ENCODE peak calls at places on chromosomes 3 and 15, in eight cellular contexts. A is coronary artery; H is ovary; N is tibial artery; F is fibroblast of lung; C is spleen; Z is substantia nigra; B is CD4-positive, alpha-beta T cell. R is an unnamed sample.

GRCh38 chr3:172217877-172218276 is 178.5 kb downstream of the FNDC3B start:
- DNase-seq in B (no peak), C (no peak), Z (no peak), A (no peak), H (no peak), F (peak), N (no peak), R (no peak)

GRCh38 chr3:185685231-185686035 is 99.3 kb downstream of the SENP2 start:
- DNase-seq in N (no peak), B (no peak), C (no peak), A (no peak), Z (no peak), H (no peak), F (peak), R (no peak)

GRCh38 chr3:188266581-188267274 is 112.8 kb downstream of the LPP start:
- DNase-seq in A (peak), N (peak), C (no peak), F (peak), B (no peak), H (peak), Z (no peak), R (no peak)

GRCh38 chr3:177705976-177706866 is 508.9 kb upstream of the TBL1XR1 start:
- DNase-seq in B (no peak), Z (no peak), C (no peak), H (peak), F (peak), A (no peak), N (no peak), R (no peak)

GRCh38 chr3:151548206-151548605 is 87.3 kb upstream of the IGSF10 start:
- DNase-seq in A (no peak), H (no peak), Z (no peak), N (no peak), C (no peak), F (no peak), B (no peak), R (no peak)

GRCh38 chr15:78366342-78366741 is 26.2 kb downstream of the CRABP1 start:
- DNase-seq in N (peak), A (no peak), C (no peak), B (no peak), H (no peak), F (no peak), Z (no peak), R (no peak)

GRCh38 chr15:45918839-45919238 is 284.0 kb downstream of the SQOR start:
- DNase-seq in C (no peak), A (no peak), F (no peak), N (no peak), Z (no peak), H (no peak), B (no peak), R (no peak)

GRCh38 chr3:172701758-172702157 is 9.1 kb downstream of the NCEH1 start:
- DNase-seq in C (no peak), N (no peak), B (no peak), A (no peak), Z (no peak), F (no peak), H (no peak), R (no peak)

GRCh38 chr3:128922804-128923459 is 43.5 kb downstream of the ACAD9 start:
- DNase-seq in C (no peak), B (peak), A (no peak), F (no peak), Z (no peak), N (peak), H (no peak), R (peak)

GRCh38 chr3:187669675-187670504 is at the start of gene SST:
- DNase-seq in C (no peak), H (peak), A (no peak), N (no peak), Z (no peak), F (peak), B (no peak), R (no peak)

GRCh38 chr3:55723653-55724406 is 236.7 kb upstream of the WNT5A start:
- DNase-seq in N (no peak), Z (no peak), A (no peak), H (no peak), C (no peak), F (no peak), B (no peak), R (no peak)

GRCh38 chr3:11235385-11235784 is 36.8 kb upstream of the ATG7 start:
- DNase-seq in F (no peak), B (no peak), A (no peak), C (no peak), N (no peak), H (no peak), Z (no peak), R (no peak)

GRCh38 chr3:88131695-88132094 is 18.1 kb upstream of the C3orf38 start:
- DNase-seq in H (no peak), N (no peak), Z (no peak), F (no peak), C (no peak), B (no peak), A (no peak), R (no peak)

DNA sequence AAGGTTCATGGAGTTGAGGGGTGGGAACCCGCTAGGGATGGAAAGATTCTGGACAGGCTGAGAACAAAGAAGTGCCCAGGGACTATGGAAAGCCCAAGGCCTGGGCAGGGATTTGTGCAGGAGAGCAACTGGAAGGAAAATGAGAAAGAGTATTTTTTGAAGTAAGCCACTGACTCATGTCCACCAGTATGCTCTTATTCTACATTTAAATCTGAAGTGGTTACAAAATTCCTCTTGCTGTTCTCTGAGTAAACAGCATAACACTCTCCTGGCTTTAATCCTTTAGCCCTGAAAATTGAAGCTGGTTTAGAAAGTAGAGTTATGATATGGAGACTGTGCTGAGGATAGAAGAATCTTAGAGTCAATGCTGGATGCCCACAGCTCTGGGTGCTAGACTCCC is 165.2 kb downstream of the ISL2 start:
- DNase-seq in A (no peak), N (no peak), F (no peak), Z (no peak), C (no peak), B (no peak), H (no peak), R (no peak)
- H3K27ac ChIP-seq in A (no peak), N (no peak), F (no peak), Z (no peak), C (no peak), B (no peak), H (no peak), R (no peak)

DNA sequence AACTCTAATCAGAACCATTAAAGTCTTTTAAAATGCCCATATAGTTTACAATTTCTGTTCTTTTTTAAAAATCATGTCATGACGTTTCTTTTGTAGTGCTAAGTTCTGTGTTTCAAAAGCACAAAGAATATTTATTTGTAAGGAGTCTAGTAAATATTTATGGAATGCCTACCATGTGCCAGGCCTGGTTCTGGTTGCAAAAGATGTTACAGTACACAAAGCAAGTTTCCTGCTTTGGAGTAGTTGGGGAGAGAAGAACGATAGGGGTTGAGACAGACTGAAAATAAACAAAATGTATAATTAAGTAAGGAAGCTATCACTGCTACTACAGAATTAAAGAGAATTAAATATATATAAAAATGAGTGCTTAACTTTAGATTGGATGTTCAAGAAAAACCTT is 86.8 kb upstream of the CMSS1 start:
- DNase-seq in Z (no peak), H (no peak), N (no peak), B (no peak), A (no peak), F (no peak), C (no peak), R (no peak)
- H3K27ac ChIP-seq in Z (no peak), H (no peak), N (no peak), B (no peak), A (no peak), F (no peak), C (no peak), R (no peak)

GRCh38 chr3:40396406-40396805 is 9.4 kb downstream of the ENTPD3 start:
- DNase-seq in A (no peak), C (no peak), H (no peak), N (no peak), B (no peak), Z (no peak), F (no peak), R (no peak)

GRCh38 chr3:40397912-40398311 is 10.9 kb downstream of the ENTPD3 start:
- DNase-seq in H (no peak), A (no peak), C (no peak), Z (no peak), N (no peak), F (no peak), B (no peak), R (no peak)

GRCh38 chr3:40397129-40397528 is 10.1 kb downstream of the ENTPD3 start:
- DNase-seq in H (no peak), B (no peak), A (no peak), F (no peak), C (no peak), Z (no peak), N (no peak), R (no peak)

GRCh38 chr3:40398346-40398745 is 11.4 kb downstream of the ENTPD3 start:
- DNase-seq in Z (no peak), N (no peak), A (no peak), B (no peak), H (no peak), F (no peak), C (no peak), R (no peak)
- H3K27ac ChIP-seq in Z (no peak), N (no peak), A (no peak), B (no peak), H (no peak), F (no peak), C (no peak), R (no peak)

GRCh38 chr3:81744366-81744765 is 17.1 kb downstream of the GBE1 start:
- DNase-seq in B (no peak), Z (no peak), C (no peak), F (peak), H (no peak), A (no peak), N (no peak), R (no peak)

GRCh38 chr3:81742581-81742980 is 18.9 kb downstream of the GBE1 start:
- DNase-seq in A (no peak), H (no peak), C (no peak), N (no peak), F (no peak), Z (no peak), B (no peak), R (no peak)

GRCh38 chr3:81740731-81741130 is 20.7 kb downstream of the GBE1 start:
- DNase-seq in C (no peak), H (no peak), N (no peak), A (no peak), B (no peak), Z (no peak), F (no peak), R (no peak)

GRCh38 chr3:81743096-81744025 is 18.1 kb downstream of the GBE1 start:
- DNase-seq in N (no peak), B (no peak), F (peak), H (no peak), A (no peak), C (no peak), Z (no peak), R (no peak)

GRCh38 chr3:81741214-81741613 is 20.2 kb downstream of the GBE1 start:
- DNase-seq in F (peak), B (no peak), Z (no peak), A (no peak), C (no peak), N (no peak), H (no peak), R (no peak)
- H3K27ac ChIP-seq in F (no peak), B (no peak), Z (no peak), A (peak), C (no peak), N (peak), H (peak), R (no peak)

GRCh38 chr3:71005797-71006321 is 577.7 kb downstream of the FOXP1 start:
- DNase-seq in C (no peak), Z (no peak), A (no peak), H (no peak), B (no peak), N (no peak), F (no peak), R (no peak)
- H3K27ac ChIP-seq in C (no peak), Z (no peak), A (peak), H (no peak), B (no peak), N (peak), F (no peak), R (no peak)

GRCh38 chr3:155075200-155075599 is 4.9 kb upstream of the MME start:
- DNase-seq in C (no peak), B (no peak), A (no peak), N (no peak), Z (no peak), H (no peak), F (no peak), R (no peak)

GRCh38 chr3:155080692-155081091 is 573 bp downstream of the MME start:
- DNase-seq in F (peak), H (no peak), C (no peak), B (no peak), Z (no peak), A (no peak), N (no peak), R (no peak)

GRCh38 chr3:155079795-155080546 is at the start of gene MME:
- DNase-seq in B (no peak), N (no peak), Z (no peak), H (peak), A (no peak), C (peak), F (peak), R (no peak)

GRCh38 chr3:155076888-155077287 is 3.2 kb upstream of the MME start:
- DNase-seq in F (peak), H (no peak), B (no peak), N (no peak), C (no peak), Z (no peak), A (no peak), R (no peak)

DNA sequence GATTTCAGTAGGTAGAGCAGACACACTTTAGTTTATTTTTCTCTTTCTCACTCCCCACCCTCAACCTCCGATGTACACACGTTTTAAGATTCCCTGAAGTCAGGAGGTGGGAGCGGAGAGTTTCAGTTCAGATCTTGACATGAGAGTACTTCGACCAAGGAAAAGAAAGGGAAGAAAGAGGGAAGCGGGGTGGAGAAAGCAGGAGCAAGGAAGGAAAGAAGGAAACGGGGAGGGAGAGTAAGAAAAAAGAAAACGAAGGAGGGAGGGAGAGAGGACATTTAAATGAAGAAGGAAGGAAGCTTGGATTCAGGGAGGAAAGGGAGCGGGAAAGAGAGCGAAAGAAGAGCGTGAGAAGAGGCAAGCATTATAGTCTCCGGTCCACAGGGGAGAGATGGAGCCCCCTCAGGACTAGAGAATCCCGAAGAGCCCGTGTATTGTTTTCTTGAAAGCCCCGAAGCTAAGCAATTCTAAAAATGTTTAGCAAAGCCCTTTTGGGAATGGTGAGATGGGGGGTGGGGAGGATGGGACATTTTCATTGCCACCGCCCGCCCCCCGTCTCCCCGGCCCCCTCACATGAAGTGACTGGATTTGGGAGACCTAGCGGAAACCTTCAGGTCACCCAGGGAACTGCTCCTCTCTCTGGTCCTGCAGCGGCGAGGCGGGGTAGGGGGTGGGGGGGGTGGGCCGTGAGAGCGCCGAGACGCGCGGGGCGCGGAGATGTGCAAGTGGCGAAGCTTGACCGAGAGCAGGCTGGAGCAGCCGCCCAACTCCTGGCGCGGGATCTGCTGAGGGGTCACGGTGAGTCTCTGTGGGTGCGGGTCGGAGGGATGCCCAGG is 942 bp upstream of the MME start:
- DNase-seq in N (no peak), F (peak), B (no peak), H (no peak), Z (no peak), C (no peak), A (peak), R (no peak)
- H3K27ac ChIP-seq in N (no peak), F (peak), B (no peak), H (no peak), Z (no peak), C (peak), A (no peak), R (peak)

GRCh38 chr3:161343540-161343939 is 27.8 kb downstream of the SPTSSB start:
- DNase-seq in Z (no peak), C (no peak), B (no peak), F (no peak), A (no peak), N (no peak), H (no peak), R (no peak)
- H3K27ac ChIP-seq in Z (no peak), C (no peak), B (no peak), F (no peak), A (no peak), N (no peak), H (no peak), R (no peak)

GRCh38 chr15:64753419-64754185 is 21.8 kb downstream of the RBPMS2 start:
- DNase-seq in Z (no peak), A (no peak), F (no peak), C (no peak), B (no peak), N (no peak), H (no peak), R (no peak)
- H3K27ac ChIP-seq in Z (no peak), A (peak), F (no peak), C (no peak), B (no peak), N (peak), H (no peak), R (no peak)

GRCh38 chr3:17407576-17407975 is 334.9 kb downstream of the TBC1D5 start:
- DNase-seq in B (no peak), A (no peak), F (no peak), H (no peak), Z (no peak), N (no peak), C (no peak), R (no peak)

GRCh38 chr3:17404548-17404947 is 337.9 kb downstream of the TBC1D5 start:
- DNase-seq in H (no peak), C (no peak), F (no peak), Z (no peak), N (no peak), B (no peak), A (no peak), R (no peak)

GRCh38 chr3:17399586-17399985 is 342.8 kb downstream of the TBC1D5 start:
- DNase-seq in F (no peak), C (no peak), Z (no peak), N (no peak), A (no peak), H (no peak), B (no peak), R (no peak)

GRCh38 chr3:17398959-17399551 is 343.4 kb downstream of the TBC1D5 start:
- DNase-seq in B (no peak), C (no peak), A (no peak), Z (no peak), F (no peak), H (no peak), N (no peak), R (no peak)

GRCh38 chr3:17401912-17402311 is 340.5 kb downstream of the TBC1D5 start:
- DNase-seq in N (no peak), F (no peak), Z (no peak), C (no peak), B (no peak), H (no peak), A (no peak), R (no peak)
- H3K27ac ChIP-seq in N (no peak), F (no peak), Z (no peak), C (no peak), B (no peak), H (no peak), A (no peak), R (no peak)

GRCh38 chr3:13877911-13878710 is 1.8 kb downstream of the WNT7A start:
- DNase-seq in H (no peak), F (no peak), N (peak), A (peak), B (no peak), Z (no peak), C (no peak), R (no peak)

GRCh38 chr3:13879946-13880810 is at the start of gene WNT7A:
- DNase-seq in B (peak), C (peak), H (no peak), A (peak), Z (peak), F (no peak), N (peak), R (peak)

GRCh38 chr3:13880811-13881156 is 913 bp upstream of the WNT7A start:
- DNase-seq in A (peak), N (peak), C (no peak), F (no peak), Z (no peak), H (no peak), B (no peak), R (no peak)

GRCh38 chr3:13879102-13879945 is 547 bp downstream of the WNT7A start:
- DNase-seq in C (no peak), N (peak), Z (no peak), B (no peak), H (no peak), A (peak), F (no peak), R (no peak)

GRCh38 chr3:13878711-13879101 is 1.2 kb downstream of the WNT7A start:
- DNase-seq in C (no peak), B (no peak), H (no peak), N (no peak), F (no peak), Z (no peak), A (peak), R (no peak)
- H3K27ac ChIP-seq in C (peak), B (peak), H (no peak), N (no peak), F (no peak), Z (no peak), A (no peak), R (no peak)